ENCODE peak calls at places on chromosomes 1 and 21, in seven cellular contexts. One of them, this sample, is unnamed.
A peak's percentile ranks its signal among the peaks of the same experiment; 100 is the strongest.

GRCh38 chr21:37072988-37073416 is at the start of the genes PIGP and TTC3:
- DNase-seq in astrocyte of the spinal cord: peak; percentile 97
- DNase-seq in fibroblast of the aortic adventitia: peak; percentile 93
- DNase-seq in SJSA1: peak; percentile 98
- DNase-seq in Calu3: peak; percentile 95
- DNase-seq in psoas muscle: peak; percentile 96
- DNase-seq in NCI-H2029 treated with DMSO at 0.1 percent for 48 hours: peak; percentile 82
- DNase-seq in this sample: peak; percentile 95

GRCh38 chr1:211493133-211493864 is 1.3 kb upstream of the RD3 start:
- DNase-seq in psoas muscle: no peak
- DNase-seq in NCI-H2029 treated with DMSO at 0.1 percent for 48 hours: no peak
- DNase-seq in SJSA1: no peak
- DNase-seq in Calu3: no peak
- DNase-seq in astrocyte of the spinal cord: no peak
- DNase-seq in fibroblast of the aortic adventitia: no peak
- DNase-seq in this sample: no peak

GRCh38 chr1:203743101-203743501 is 21.9 kb upstream of the LAX1 start:
- DNase-seq in NCI-H2029 treated with DMSO at 0.1 percent for 48 hours: no peak
- DNase-seq in astrocyte of the spinal cord: no peak
- DNase-seq in SJSA1: no peak
- DNase-seq in Calu3: no peak
- DNase-seq in psoas muscle: peak; percentile 39
- DNase-seq in fibroblast of the aortic adventitia: peak; percentile 9
- DNase-seq in this sample: no peak

GRCh38 chr1:159881930-159882839 is 17.8 kb downstream of the CFAP45 start:
- DNase-seq in astrocyte of the spinal cord: peak; percentile 98
- DNase-seq in psoas muscle: peak; percentile 66
- DNase-seq in fibroblast of the aortic adventitia: peak; percentile 94
- DNase-seq in SJSA1: peak; percentile 82
- DNase-seq in NCI-H2029 treated with DMSO at 0.1 percent for 48 hours: peak; percentile 78
- DNase-seq in Calu3: peak; percentile 95
- DNase-seq in this sample: peak; percentile 11

GRCh38 chr1:24861821-24862727 is 68.0 kb downstream of the RUNX3 start:
- DNase-seq in astrocyte of the spinal cord: no peak
- DNase-seq in NCI-H2029 treated with DMSO at 0.1 percent for 48 hours: no peak
- DNase-seq in Calu3: no peak
- DNase-seq in fibroblast of the aortic adventitia: peak; percentile 27
- DNase-seq in psoas muscle: no peak
- DNase-seq in SJSA1: no peak
- DNase-seq in this sample: no peak

GRCh38 chr1:78554840-78555239 is 64.1 kb downstream of the PTGFR start:
- DNase-seq in psoas muscle: no peak
- DNase-seq in Calu3: no peak
- DNase-seq in fibroblast of the aortic adventitia: no peak
- DNase-seq in astrocyte of the spinal cord: no peak
- DNase-seq in NCI-H2029 treated with DMSO at 0.1 percent for 48 hours: no peak
- DNase-seq in SJSA1: no peak
- DNase-seq in this sample: no peak

GRCh38 chr1:227788279-227789041 is 27.0 kb upstream of the PRSS38 start:
- DNase-seq in Calu3: peak; percentile 88
- DNase-seq in fibroblast of the aortic adventitia: no peak
- DNase-seq in SJSA1: peak; percentile 67
- DNase-seq in astrocyte of the spinal cord: peak; percentile 20
- DNase-seq in NCI-H2029 treated with DMSO at 0.1 percent for 48 hours: peak; percentile 32
- DNase-seq in psoas muscle: peak; percentile 73
- DNase-seq in this sample: no peak

GRCh38 chr1:201221201-201221846 is 30.7 kb downstream of the IGFN1 start:
- DNase-seq in NCI-H2029 treated with DMSO at 0.1 percent for 48 hours: no peak
- DNase-seq in SJSA1: no peak
- DNase-seq in Calu3: no peak
- DNase-seq in fibroblast of the aortic adventitia: no peak
- DNase-seq in astrocyte of the spinal cord: no peak
- DNase-seq in psoas muscle: no peak
- DNase-seq in this sample: peak; percentile 34

GRCh38 chr1:200253774-200254495 is 155.9 kb downstream of the ZNF281 start:
- DNase-seq in Calu3: no peak
- DNase-seq in astrocyte of the spinal cord: no peak
- DNase-seq in NCI-H2029 treated with DMSO at 0.1 percent for 48 hours: no peak
- DNase-seq in SJSA1: peak; percentile 66
- DNase-seq in fibroblast of the aortic adventitia: no peak
- DNase-seq in psoas muscle: no peak
- DNase-seq in this sample: no peak

GRCh38 chr1:224106568-224107281 is 7.2 kb upstream of the FBXO28 start:
- DNase-seq in NCI-H2029 treated with DMSO at 0.1 percent for 48 hours: peak; percentile 40
- DNase-seq in psoas muscle: no peak
- DNase-seq in astrocyte of the spinal cord: peak; percentile 46
- DNase-seq in fibroblast of the aortic adventitia: peak; percentile 42
- DNase-seq in Calu3: peak; percentile 68
- DNase-seq in SJSA1: peak; percentile 15
- DNase-seq in this sample: no peak

GRCh38 chr1:208880433-208881100 is 636.4 kb upstream of the PLXNA2 start:
- DNase-seq in Calu3: no peak
- DNase-seq in fibroblast of the aortic adventitia: peak; percentile 59
- DNase-seq in psoas muscle: no peak
- DNase-seq in SJSA1: no peak
- DNase-seq in astrocyte of the spinal cord: peak; percentile 45
- DNase-seq in NCI-H2029 treated with DMSO at 0.1 percent for 48 hours: no peak
- DNase-seq in this sample: no peak

GRCh38 chr1:3827813-3828307 is 29.2 kb downstream of the CEP104 start:
- DNase-seq in SJSA1: no peak
- DNase-seq in Calu3: no peak
- DNase-seq in astrocyte of the spinal cord: no peak
- DNase-seq in psoas muscle: no peak
- DNase-seq in NCI-H2029 treated with DMSO at 0.1 percent for 48 hours: no peak
- DNase-seq in fibroblast of the aortic adventitia: no peak
- DNase-seq in this sample: peak; percentile 50

GRCh38 chr1:5428391-5428790 is 563.8 kb downstream of the NPHP4 start:
- DNase-seq in NCI-H2029 treated with DMSO at 0.1 percent for 48 hours: no peak
- DNase-seq in Calu3: no peak
- DNase-seq in psoas muscle: no peak
- DNase-seq in fibroblast of the aortic adventitia: no peak
- DNase-seq in astrocyte of the spinal cord: no peak
- DNase-seq in SJSA1: no peak
- DNase-seq in this sample: no peak